ENCODE peak calls at places on chromosomes 11 and 22, in five cellular contexts. K is choroid plexus epithelial cell, G is esophagus squamous epithelium, W is type B pancreatic cell, O is H54. X is an unnamed sample.

GRCh38 chr11:57083641-57084385 is 95.1 kb downstream of the OR5AK2 start:
- DNase-seq in G (no peak), O (no peak), K (no peak), W (no peak), X (no peak)

GRCh38 chr11:12159351-12160099 is 49.1 kb downstream of the MICAL2 start:
- DNase-seq in G (no peak), K (peak; percentile 93), W (no peak), O (peak; percentile 69), X (no peak)

GRCh38 chr22:39234867-39235687 is 9.7 kb downstream of the PDGFB start:
- DNase-seq in G (no peak), K (no peak), W (no peak), O (no peak), X (no peak)

GRCh38 chr11:10659339-10660216 is 34.0 kb downstream of the IRAG1 start:
- DNase-seq in O (peak; percentile 30), K (peak; percentile 90), G (no peak), W (no peak), X (no peak)

GRCh38 chr22:20810645-20811044 is 36.7 kb downstream of the SERPIND1 start:
- DNase-seq in K (no peak), G (no peak), W (no peak), O (no peak), X (no peak)

GRCh38 chr11:107818491-107818890 is 40.1 kb downstream of the SLC35F2 start:
- DNase-seq in O (no peak), G (no peak), K (no peak), W (no peak), X (no peak)

GRCh38 chr11:69657456-69657910 is 16.5 kb downstream of the CCND1 start:
- DNase-seq in O (no peak), G (no peak), W (no peak), K (no peak), X (no peak)

GRCh38 chr11:107011977-107012376 is 6.3 kb downstream of the GUCY1A2 start:
- DNase-seq in W (no peak), O (no peak), G (no peak), K (peak; percentile 53), X (no peak)

GRCh38 chr11:69658606-69659450 is 16.3 kb downstream of the LTO1 start:
- DNase-seq in O (no peak), K (no peak), W (no peak), G (no peak), X (no peak)

GRCh38 chr11:126102436-126102894 is 39.8 kb upstream of the CDON start:
- DNase-seq in W (no peak), O (no peak), K (peak; percentile 43), G (no peak), X (no peak)

GRCh38 chr11:8383227-8383626 is 119.5 kb upstream of the LMO1 start:
- DNase-seq in G (no peak), O (no peak), W (no peak), K (no peak), X (no peak)

GRCh38 chr11:3375552-3375951 is 3.4 kb downstream of the ZNF195 start:
- DNase-seq in W (no peak), K (peak; percentile 56), O (no peak), G (no peak), X (no peak)

GRCh38 chr22:23844739-23845202 is 6.0 kb upstream of the DERL3 start:
- DNase-seq in W (no peak), K (no peak), G (no peak), O (no peak), X (no peak)

GRCh38 chr11:116703421-116703820 is 69.4 kb downstream of the BUD13 start:
- DNase-seq in K (no peak), G (no peak), W (no peak), O (no peak), X (no peak)

GRCh38 chr11:130431337-130431773 is 2.9 kb upstream of the ADAMTS8 start:
- DNase-seq in K (peak; percentile 82), O (peak; percentile 52), W (no peak), G (no peak), X (no peak)

GRCh38 chr11:114606003-114606801 is 10.6 kb upstream of the NXPE4 start:
- DNase-seq in K (peak; percentile 14), O (no peak), W (peak; percentile 3), G (no peak), X (no peak)

GRCh38 chr11:13104619-13105236 is 95.6 kb downstream of the RASSF10 start:
- DNase-seq in W (no peak), K (no peak), G (no peak), O (no peak), X (no peak)

GRCh38 chr22:44094751-44095302 is 70.7 kb downstream of the PARVB start:
- DNase-seq in K (no peak), O (no peak), G (no peak), W (no peak), X (no peak)

GRCh38 chr11:44968510-44968909 is 17.8 kb upstream of the TP53I11 start:
- DNase-seq in O (no peak), G (no peak), K (no peak), W (no peak), X (no peak)

GRCh38 chr11:109862808-109863207 is 230.4 kb upstream of the ZC3H12C start:
- DNase-seq in K (no peak), G (no peak), O (no peak), W (no peak), X (no peak)

GRCh38 chr11:19398772-19399542 is 158.2 kb upstream of the E2F8 start:
- DNase-seq in K (peak; percentile 97), O (no peak), G (no peak), W (peak; percentile 22), X (no peak)

GRCh38 chr22:49300241-49300640 is 527.4 kb downstream of the BRD1 start:
- DNase-seq in W (peak; percentile 55), O (no peak), K (no peak), G (no peak), X (no peak)

GRCh38 chr11:79173615-79174014 is 267.2 kb downstream of the TENM4 start:
- DNase-seq in O (peak; percentile 45), G (no peak), W (no peak), K (peak; percentile 62), X (no peak)

GRCh38 chr11:117618956-117619355 is 178.1 kb downstream of the DSCAML1 start:
- DNase-seq in K (no peak), O (no peak), G (no peak), W (no peak), X (no peak)

GRCh38 chr11:87020764-87021365 is 16.9 kb upstream of the TMEM135 start:
- DNase-seq in K (peak; percentile 31), O (no peak), G (no peak), W (no peak), X (no peak)

GRCh38 chr11:76694664-76695063 is 24.1 kb upstream of the LRRC32 start:
- DNase-seq in G (no peak), W (no peak), K (peak; percentile 85), O (peak; percentile 81), X (no peak)

GRCh38 chr11:27018902-27019544 is 21.6 kb upstream of the BBOX1 start:
- DNase-seq in W (no peak), O (no peak), K (peak; percentile 22), G (no peak), X (no peak)

GRCh38 chr11:113577356-113578163 is 102.4 kb upstream of the DRD2 start:
- DNase-seq in W (no peak), K (no peak), O (no peak), G (no peak), X (no peak)